ENCODE peak calls at places on chromosomes 12 and 14, in seven cellular contexts. One of them, this sample, is unnamed.

GRCh38 chr14:90381999-90382451 is 14.8 kb upstream of the CALM1 start:
- DNase-seq in K562: no peak
- DNase-seq in stomach: peak; percentile 73
- DNase-seq in SK-N-SH: peak; percentile 26
- DNase-seq in sigmoid colon: peak; percentile 80
- DNase-seq in suprapubic skin: no peak
- DNase-seq in transverse colon: peak; percentile 90
- DNase-seq in this sample: no peak

GRCh38 chr12:23694307-23694706 is 255.2 kb downstream of the SOX5 start:
- DNase-seq in K562: no peak
- DNase-seq in stomach: no peak
- DNase-seq in SK-N-SH: no peak
- DNase-seq in sigmoid colon: no peak
- DNase-seq in suprapubic skin: no peak
- DNase-seq in transverse colon: no peak
- DNase-seq in this sample: no peak

GRCh38 chr14:99055816-99056215 is 216.2 kb downstream of the BCL11B start:
- DNase-seq in K562: no peak
- DNase-seq in stomach: no peak
- DNase-seq in SK-N-SH: no peak
- DNase-seq in sigmoid colon: no peak
- DNase-seq in suprapubic skin: peak; percentile 48
- DNase-seq in transverse colon: peak; percentile 24
- DNase-seq in this sample: no peak

GRCh38 chr14:61396694-61397093 is 75.3 kb downstream of the PRKCH start:
- DNase-seq in K562: no peak
- DNase-seq in stomach: no peak
- DNase-seq in SK-N-SH: no peak
- DNase-seq in sigmoid colon: no peak
- DNase-seq in suprapubic skin: no peak
- DNase-seq in transverse colon: no peak
- DNase-seq in this sample: no peak

GRCh38 chr12:107681836-107682820 is 3.5 kb upstream of the PWP1 start:
- DNase-seq in K562: no peak
- DNase-seq in stomach: no peak
- DNase-seq in SK-N-SH: no peak
- DNase-seq in sigmoid colon: no peak
- DNase-seq in suprapubic skin: no peak
- DNase-seq in transverse colon: no peak
- DNase-seq in this sample: no peak

GRCh38 chr12:68557011-68557715 is 53.5 kb upstream of the RAP1B start:
- DNase-seq in K562: no peak
- DNase-seq in stomach: no peak
- DNase-seq in SK-N-SH: no peak
- DNase-seq in sigmoid colon: no peak
- DNase-seq in suprapubic skin: no peak
- DNase-seq in transverse colon: no peak
- DNase-seq in this sample: no peak

GRCh38 chr14:34256223-34256622 is 205.8 kb downstream of the SPTSSA start:
- DNase-seq in K562: no peak
- DNase-seq in stomach: no peak
- DNase-seq in SK-N-SH: no peak
- DNase-seq in sigmoid colon: no peak
- DNase-seq in suprapubic skin: no peak
- DNase-seq in transverse colon: no peak
- DNase-seq in this sample: no peak

GRCh38 chr12:40336573-40337199 is 111.9 kb downstream of the LRRK2 start:
- DNase-seq in K562: no peak
- DNase-seq in stomach: no peak
- DNase-seq in SK-N-SH: peak; percentile 37
- DNase-seq in sigmoid colon: no peak
- DNase-seq in suprapubic skin: no peak
- DNase-seq in transverse colon: no peak
- DNase-seq in this sample: no peak

GRCh38 chr14:95352481-95352880 is 32.8 kb upstream of the CLMN start:
- DNase-seq in K562: no peak
- DNase-seq in stomach: no peak
- DNase-seq in SK-N-SH: no peak
- DNase-seq in sigmoid colon: no peak
- DNase-seq in suprapubic skin: peak; percentile 59
- DNase-seq in transverse colon: no peak
- DNase-seq in this sample: no peak

DNA sequence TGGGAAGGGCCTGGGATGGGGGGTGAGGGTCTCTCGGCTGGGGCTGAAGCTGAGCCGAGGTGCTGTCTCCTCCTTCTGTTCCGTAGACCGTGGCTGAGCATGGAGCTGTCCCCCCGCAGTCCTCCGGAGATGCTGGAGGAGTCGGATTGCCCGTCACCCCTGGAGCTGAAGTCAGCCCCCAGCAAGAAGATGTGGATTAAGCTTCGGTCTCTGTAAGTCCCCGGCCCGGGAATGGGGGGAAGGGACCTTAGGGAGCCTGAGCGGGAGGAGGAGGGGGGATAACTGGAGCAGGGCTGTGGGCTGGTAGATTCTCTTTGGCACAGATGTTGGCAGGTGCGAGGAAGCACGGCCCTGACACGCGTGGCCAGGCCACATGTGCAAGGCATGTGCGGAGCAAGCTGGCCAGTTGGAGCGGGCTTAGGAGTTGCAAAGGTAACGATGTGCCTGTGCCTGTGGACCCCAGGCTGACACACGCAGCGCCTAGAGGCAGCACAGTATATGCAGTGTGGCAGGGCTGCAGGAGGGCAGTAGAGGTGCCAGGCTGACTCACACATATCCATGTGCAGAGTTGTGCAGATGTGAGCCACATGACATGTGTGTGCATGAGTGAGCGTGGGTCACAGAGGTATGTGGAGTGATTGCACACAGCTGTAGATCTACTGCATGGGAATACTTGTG is 512 bp downstream of the PDE1B start:
- DNase-seq in K562: no peak
- DNase-seq in stomach: no peak
- DNase-seq in SK-N-SH: no peak
- DNase-seq in sigmoid colon: peak; percentile 69
- DNase-seq in suprapubic skin: no peak
- DNase-seq in transverse colon: no peak
- DNase-seq in this sample: peak; percentile 64
- TF ChIP-seq POLR2AphosphoS5 in K562: no peak
- TF ChIP-seq POLR2AphosphoS5 in stomach: no peak
- TF ChIP-seq POLR2AphosphoS5 in SK-N-SH: no peak
- TF ChIP-seq POLR2AphosphoS5 in sigmoid colon: no peak
- TF ChIP-seq POLR2AphosphoS5 in suprapubic skin: no peak
- TF ChIP-seq POLR2AphosphoS5 in transverse colon: no peak
- TF ChIP-seq POLR2AphosphoS5 in this sample: no peak

DNA sequence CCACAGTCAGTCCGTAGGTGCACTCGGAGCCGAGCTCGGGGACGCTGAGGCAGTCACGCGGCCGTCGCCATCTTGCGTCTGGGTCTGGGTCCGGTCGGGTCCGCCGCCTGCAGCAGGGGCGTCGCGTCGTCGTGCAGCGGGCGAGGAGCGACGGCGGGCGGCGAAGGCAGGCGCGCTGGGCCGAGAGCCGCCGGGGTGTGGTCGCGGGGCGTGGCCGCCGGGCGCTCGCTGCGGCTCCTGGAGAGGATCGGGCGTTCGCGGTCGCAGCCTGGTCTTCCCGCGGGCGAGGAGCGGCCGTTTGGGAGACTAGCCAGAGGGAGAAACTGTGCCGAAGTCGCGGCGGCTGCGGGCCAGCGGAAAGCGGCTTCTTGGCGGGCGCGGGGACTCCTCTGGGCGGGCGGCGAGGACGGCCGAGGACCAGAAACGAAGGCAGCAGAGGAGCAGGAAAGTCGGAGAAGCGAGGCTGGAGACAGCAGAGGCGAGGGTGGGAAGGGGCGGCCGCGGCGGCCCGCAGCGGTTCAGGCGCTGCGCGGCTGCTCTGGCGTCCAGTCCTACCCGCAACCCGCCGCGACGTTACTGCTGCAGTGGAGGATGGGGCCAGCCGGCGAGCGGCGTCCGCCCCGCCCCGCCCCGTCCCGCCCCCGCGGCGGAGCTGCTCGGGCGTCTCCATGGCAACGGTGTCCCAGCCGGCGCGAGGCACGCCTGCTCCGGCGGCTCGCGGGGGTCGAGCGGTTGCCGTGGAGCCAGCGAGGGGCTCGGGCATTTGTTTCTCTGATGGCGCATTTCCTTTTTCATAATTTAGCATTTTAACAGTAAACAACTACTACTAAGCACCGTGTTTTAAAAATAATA is at the start of gene PNMA1:
- DNase-seq in K562: peak; percentile 92
- DNase-seq in stomach: peak; percentile 88
- DNase-seq in SK-N-SH: peak; percentile 98
- DNase-seq in sigmoid colon: peak; percentile 95
- DNase-seq in suprapubic skin: peak; percentile 91
- DNase-seq in transverse colon: peak; percentile 91
- DNase-seq in this sample: peak; percentile 95
- TF ChIP-seq EP300 in K562: no peak
- TF ChIP-seq EP300 in stomach: no peak
- TF ChIP-seq EP300 in SK-N-SH: no peak
- TF ChIP-seq EP300 in sigmoid colon: no peak
- TF ChIP-seq EP300 in suprapubic skin: no peak
- TF ChIP-seq EP300 in transverse colon: no peak
- TF ChIP-seq EP300 in this sample: no peak

GRCh38 chr12:132292328-132293319 is 36.8 kb downstream of the GALNT9 start:
- DNase-seq in K562: no peak
- DNase-seq in stomach: no peak
- DNase-seq in SK-N-SH: no peak
- DNase-seq in sigmoid colon: no peak
- DNase-seq in suprapubic skin: no peak
- DNase-seq in transverse colon: no peak
- DNase-seq in this sample: peak; percentile 48
- H3K9me3 ChIP-seq in K562: no peaks in the 10 kb centered on the region
- H3K9me3 ChIP-seq in stomach: no peaks in the 10 kb centered on the region
- H3K9me3 ChIP-seq in SK-N-SH: no peaks in the 10 kb centered on the region
- H3K9me3 ChIP-seq in sigmoid colon: no peaks in the 10 kb centered on the region
- H3K9me3 ChIP-seq in suprapubic skin: no peaks in the 10 kb centered on the region
- H3K9me3 ChIP-seq in transverse colon: no peaks in the 10 kb centered on the region
- H3K9me3 ChIP-seq in this sample: no peaks in the 10 kb centered on the region

GRCh38 chr12:117818400-117818799 is 150.4 kb downstream of the KSR2 start:
- DNase-seq in K562: no peak
- DNase-seq in stomach: no peak
- DNase-seq in SK-N-SH: no peak
- DNase-seq in sigmoid colon: no peak
- DNase-seq in suprapubic skin: no peak
- DNase-seq in transverse colon: no peak
- DNase-seq in this sample: no peak
- TF ChIP-seq POLR2AphosphoS5 in K562: no peak
- TF ChIP-seq POLR2AphosphoS5 in stomach: no peak
- TF ChIP-seq POLR2AphosphoS5 in SK-N-SH: no peak
- TF ChIP-seq POLR2AphosphoS5 in sigmoid colon: no peak
- TF ChIP-seq POLR2AphosphoS5 in suprapubic skin: no peak
- TF ChIP-seq POLR2AphosphoS5 in transverse colon: no peak
- TF ChIP-seq POLR2AphosphoS5 in this sample: no peak

GRCh38 chr12:122968104-122968503 is 1.8 kb upstream of the ABCB9 start:
- DNase-seq in K562: no peak
- DNase-seq in stomach: no peak
- DNase-seq in SK-N-SH: no peak
- DNase-seq in sigmoid colon: no peak
- DNase-seq in suprapubic skin: no peak
- DNase-seq in transverse colon: no peak
- DNase-seq in this sample: no peak
- TF ChIP-seq EP300 in K562: no peak
- TF ChIP-seq EP300 in stomach: no peak
- TF ChIP-seq EP300 in SK-N-SH: no peak
- TF ChIP-seq EP300 in sigmoid colon: no peak
- TF ChIP-seq EP300 in suprapubic skin: no peak
- TF ChIP-seq EP300 in transverse colon: no peak
- TF ChIP-seq EP300 in this sample: no peak

GRCh38 chr12:14403293-14403692 is 37.8 kb downstream of the ATF7IP start:
- DNase-seq in K562: no peak
- DNase-seq in stomach: no peak
- DNase-seq in SK-N-SH: no peak
- DNase-seq in sigmoid colon: no peak
- DNase-seq in suprapubic skin: no peak
- DNase-seq in transverse colon: no peak
- DNase-seq in this sample: no peak

GRCh38 chr12:14410177-14410576 is 44.7 kb downstream of the ATF7IP start:
- DNase-seq in K562: no peak
- DNase-seq in stomach: no peak
- DNase-seq in SK-N-SH: no peak
- DNase-seq in sigmoid colon: no peak
- DNase-seq in suprapubic skin: no peak
- DNase-seq in transverse colon: no peak
- DNase-seq in this sample: no peak

GRCh38 chr12:14403711-14404164 is 38.3 kb downstream of the ATF7IP start:
- DNase-seq in K562: no peak
- DNase-seq in stomach: no peak
- DNase-seq in SK-N-SH: peak; percentile 39
- DNase-seq in sigmoid colon: no peak
- DNase-seq in suprapubic skin: no peak
- DNase-seq in transverse colon: no peak
- DNase-seq in this sample: no peak

GRCh38 chr12:14410841-14411569 is 45.5 kb downstream of the ATF7IP start:
- DNase-seq in K562: no peak
- DNase-seq in stomach: no peak
- DNase-seq in SK-N-SH: no peak
- DNase-seq in sigmoid colon: no peak
- DNase-seq in suprapubic skin: no peak
- DNase-seq in transverse colon: no peak
- DNase-seq in this sample: no peak

GRCh38 chr12:14408208-14408607 is 42.7 kb downstream of the ATF7IP start:
- DNase-seq in K562: peak; percentile 34
- DNase-seq in stomach: no peak
- DNase-seq in SK-N-SH: peak; percentile 13
- DNase-seq in sigmoid colon: no peak
- DNase-seq in suprapubic skin: no peak
- DNase-seq in transverse colon: no peak
- DNase-seq in this sample: no peak
- H3K9me3 ChIP-seq in K562: peaks cover 3% of the 10 kb centered on the region
- H3K9me3 ChIP-seq in stomach: no peaks in the 10 kb centered on the region
- H3K9me3 ChIP-seq in SK-N-SH: no peaks in the 10 kb centered on the region
- H3K9me3 ChIP-seq in sigmoid colon: no peaks in the 10 kb centered on the region
- H3K9me3 ChIP-seq in suprapubic skin: no peaks in the 10 kb centered on the region
- H3K9me3 ChIP-seq in transverse colon: no peaks in the 10 kb centered on the region
- H3K9me3 ChIP-seq in this sample: no peaks in the 10 kb centered on the region

This sample was measured in upper lobe of left lung.